ENCODE peak calls at places on chromosome 12, in five cellular contexts. One of them, this sample, is unnamed.

GRCh38 chr12:32149489-32149888 is 42.8 kb downstream of the BICD1 start:
- DNase-seq in ovary: no peak
- DNase-seq in suprapubic skin: no peak
- DNase-seq in A549: no peak
- DNase-seq in neural progenitor cell: no peak
- DNase-seq in this sample: no peak

GRCh38 chr12:108333898-108334699 is 5.0 kb downstream of the CMKLR1 start:
- DNase-seq in ovary: no peak
- DNase-seq in suprapubic skin: no peak
- DNase-seq in A549: no peak
- DNase-seq in neural progenitor cell: no peak
- DNase-seq in this sample: no peak

GRCh38 chr12:24143928-24144327 is 194.5 kb upstream of the SOX5 start:
- DNase-seq in ovary: no peak
- DNase-seq in suprapubic skin: no peak
- DNase-seq in A549: no peak
- DNase-seq in neural progenitor cell: no peak
- DNase-seq in this sample: no peak

GRCh38 chr12:76646366-76646765 is 86.8 kb upstream of the OSBPL8 start:
- DNase-seq in ovary: no peak
- DNase-seq in suprapubic skin: no peak
- DNase-seq in A549: no peak
- DNase-seq in neural progenitor cell: no peak
- DNase-seq in this sample: no peak

GRCh38 chr12:16385779-16386646 is 38.6 kb downstream of the MGST1 start:
- DNase-seq in ovary: no peak
- DNase-seq in suprapubic skin: no peak
- DNase-seq in A549: peak; percentile 21
- DNase-seq in neural progenitor cell: peak; percentile 71
- DNase-seq in this sample: peak; percentile 65

GRCh38 chr12:48818831-48819590 is 715 bp downstream of the CACNB3 start:
- DNase-seq in ovary: no peak
- DNase-seq in suprapubic skin: no peak
- DNase-seq in A549: no peak
- DNase-seq in neural progenitor cell: peak; percentile 63
- DNase-seq in this sample: peak; percentile 89

GRCh38 chr12:109097140-109097434 is 310 bp upstream of the UNG start:
- DNase-seq in ovary: no peak
- DNase-seq in suprapubic skin: no peak
- DNase-seq in A549: no peak
- DNase-seq in neural progenitor cell: no peak
- DNase-seq in this sample: no peak

GRCh38 chr12:82688619-82689018 is 1.9 kb downstream of the TMTC2 start:
- DNase-seq in ovary: no peak
- DNase-seq in suprapubic skin: no peak
- DNase-seq in A549: no peak
- DNase-seq in neural progenitor cell: peak; percentile 15
- DNase-seq in this sample: no peak

GRCh38 chr12:2764398-2764797 is 30.4 kb upstream of the FKBP4 start:
- DNase-seq in ovary: no peak
- DNase-seq in suprapubic skin: no peak
- DNase-seq in A549: no peak
- DNase-seq in neural progenitor cell: no peak
- DNase-seq in this sample: no peak

GRCh38 chr12:47604474-47604873 is 101.4 kb downstream of the RPAP3 start:
- DNase-seq in ovary: no peak
- DNase-seq in suprapubic skin: no peak
- DNase-seq in A549: no peak
- DNase-seq in neural progenitor cell: no peak
- DNase-seq in this sample: no peak

GRCh38 chr12:56785141-56785865 is 22.2 kb downstream of the HSD17B6 start:
- DNase-seq in ovary: no peak
- DNase-seq in suprapubic skin: no peak
- DNase-seq in A549: no peak
- DNase-seq in neural progenitor cell: no peak
- DNase-seq in this sample: no peak

GRCh38 chr12:107317751-107318553 is 224.6 kb upstream of the CRY1 start:
- DNase-seq in ovary: no peak
- DNase-seq in suprapubic skin: peak; percentile 88
- DNase-seq in A549: peak; percentile 95
- DNase-seq in neural progenitor cell: peak; percentile 98
- DNase-seq in this sample: peak; percentile 97

GRCh38 chr12:118190266-118190665 is 54.3 kb downstream of the PEBP1 start:
- DNase-seq in ovary: no peak
- DNase-seq in suprapubic skin: no peak
- DNase-seq in A549: no peak
- DNase-seq in neural progenitor cell: peak; percentile 7
- DNase-seq in this sample: peak; percentile 10

GRCh38 chr12:7354521-7354920 is 50.6 kb downstream of the ACSM4 start:
- DNase-seq in ovary: no peak
- DNase-seq in suprapubic skin: no peak
- DNase-seq in A549: no peak
- DNase-seq in neural progenitor cell: no peak
- DNase-seq in this sample: no peak

GRCh38 chr12:90958995-90959394 is 4.0 kb upstream of the CCER1 start:
- DNase-seq in ovary: no peak
- DNase-seq in suprapubic skin: no peak
- DNase-seq in A549: no peak
- DNase-seq in neural progenitor cell: no peak
- DNase-seq in this sample: no peak

GRCh38 chr12:127230843-127231260 is 1036.1 kb upstream of the TMEM132C start:
- DNase-seq in ovary: no peak
- DNase-seq in suprapubic skin: no peak
- DNase-seq in A549: no peak
- DNase-seq in neural progenitor cell: no peak
- DNase-seq in this sample: no peak

GRCh38 chr12:105921872-105922669 is 216.7 kb downstream of the NUAK1 start:
- DNase-seq in ovary: no peak
- DNase-seq in suprapubic skin: no peak
- DNase-seq in A549: no peak
- DNase-seq in neural progenitor cell: no peak
- DNase-seq in this sample: no peak

GRCh38 chr12:57737467-57738141 is 938 bp downstream of the AGAP2 start:
- DNase-seq in ovary: peak; percentile 54
- DNase-seq in suprapubic skin: no peak
- DNase-seq in A549: no peak
- DNase-seq in neural progenitor cell: peak; percentile 80
- DNase-seq in this sample: peak; percentile 58

GRCh38 chr12:82479511-82479910 is 121.2 kb downstream of the METTL25 start:
- DNase-seq in ovary: no peak
- DNase-seq in suprapubic skin: no peak
- DNase-seq in A549: no peak
- DNase-seq in neural progenitor cell: peak; percentile 20
- DNase-seq in this sample: peak; percentile 41

GRCh38 chr12:121792607-121793500 is 634 bp downstream of the RHOF start:
- DNase-seq in ovary: peak; percentile 81
- DNase-seq in suprapubic skin: no peak
- DNase-seq in A549: no peak
- DNase-seq in neural progenitor cell: no peak
- DNase-seq in this sample: peak; percentile 67
- H3K4me1 ChIP-seq in ovary: peaks cover 13% of the 10 kb centered on the region
- H3K4me1 ChIP-seq in suprapubic skin: peaks cover 52% of the 10 kb centered on the region
- H3K4me1 ChIP-seq in A549: peaks cover 75% of the 10 kb centered on the region
- H3K4me1 ChIP-seq in neural progenitor cell: peaks cover 9% of the 10 kb centered on the region
- H3K4me1 ChIP-seq in this sample: peaks cover 27% of the 10 kb centered on the region

DNA sequence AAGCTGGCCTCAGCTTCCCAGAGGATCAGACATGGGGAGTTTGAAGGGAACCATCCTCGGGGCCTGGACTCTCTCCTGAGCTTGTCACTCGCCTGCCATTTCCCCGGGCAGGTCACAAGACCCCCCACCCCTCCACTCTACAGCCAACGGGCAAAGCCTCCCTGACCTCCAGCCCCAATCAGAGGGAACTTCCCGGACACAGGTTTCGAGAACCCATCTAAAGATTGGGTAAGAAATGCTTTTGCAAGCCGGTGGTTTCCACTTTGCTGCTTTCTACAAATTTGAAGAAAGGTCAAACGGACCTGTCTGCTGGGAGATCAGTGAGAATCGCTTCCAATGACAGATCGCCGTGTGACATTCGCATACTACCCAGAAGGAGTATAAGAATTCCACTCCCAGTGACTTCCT is 89.6 kb downstream of the SCARB1 start:
- DNase-seq in ovary: peak; percentile 29
- DNase-seq in suprapubic skin: no peak
- DNase-seq in A549: no peak
- DNase-seq in neural progenitor cell: no peak
- DNase-seq in this sample: no peak
- H3K4me1 ChIP-seq in ovary: peaks cover 7% of the 10 kb centered on the region
- H3K4me1 ChIP-seq in suprapubic skin: peaks cover 25% of the 10 kb centered on the region
- H3K4me1 ChIP-seq in A549: peaks cover 56% of the 10 kb centered on the region
- H3K4me1 ChIP-seq in neural progenitor cell: no peaks in the 10 kb centered on the region
- H3K4me1 ChIP-seq in this sample: no peaks in the 10 kb centered on the region

GRCh38 chr12:131008461-131009270 is 55.0 kb downstream of the ADGRD1 start:
- DNase-seq in ovary: no peak
- DNase-seq in suprapubic skin: no peak
- DNase-seq in A549: no peak
- DNase-seq in neural progenitor cell: no peak
- DNase-seq in this sample: no peak

GRCh38 chr12:131007794-131008460 is 54.2 kb downstream of the ADGRD1 start:
- DNase-seq in ovary: no peak
- DNase-seq in suprapubic skin: no peak
- DNase-seq in A549: no peak
- DNase-seq in neural progenitor cell: no peak
- DNase-seq in this sample: no peak

GRCh38 chr12:131010376-131011131 is 56.8 kb downstream of the ADGRD1 start:
- DNase-seq in ovary: no peak
- DNase-seq in suprapubic skin: no peak
- DNase-seq in A549: no peak
- DNase-seq in neural progenitor cell: no peak
- DNase-seq in this sample: no peak

GRCh38 chr12:131011165-131012079 is 57.7 kb downstream of the ADGRD1 start:
- DNase-seq in ovary: no peak
- DNase-seq in suprapubic skin: peak; percentile 90
- DNase-seq in A549: no peak
- DNase-seq in neural progenitor cell: no peak
- DNase-seq in this sample: no peak

GRCh38 chr12:131009595-131010270 is 56.0 kb downstream of the ADGRD1 start:
- DNase-seq in ovary: no peak
- DNase-seq in suprapubic skin: no peak
- DNase-seq in A549: no peak
- DNase-seq in neural progenitor cell: no peak
- DNase-seq in this sample: no peak
- H3K4me1 ChIP-seq in ovary: no peaks in the 10 kb centered on the region
- H3K4me1 ChIP-seq in suprapubic skin: peaks cover 15% of the 10 kb centered on the region
- H3K4me1 ChIP-seq in A549: no peaks in the 10 kb centered on the region
- H3K4me1 ChIP-seq in neural progenitor cell: peaks cover 8% of the 10 kb centered on the region
- H3K4me1 ChIP-seq in this sample: no peaks in the 10 kb centered on the region

GRCh38 chr12:46209165-46209564 is 59.7 kb downstream of the SLC38A1 start:
- DNase-seq in ovary: no peak
- DNase-seq in suprapubic skin: no peak
- DNase-seq in A549: no peak
- DNase-seq in neural progenitor cell: no peak
- DNase-seq in this sample: no peak

GRCh38 chr12:46205293-46205692 is 63.5 kb downstream of the SLC38A1 start:
- DNase-seq in ovary: no peak
- DNase-seq in suprapubic skin: no peak
- DNase-seq in A549: no peak
- DNase-seq in neural progenitor cell: no peak
- DNase-seq in this sample: no peak

GRCh38 chr12:46208370-46208769 is 60.5 kb downstream of the SLC38A1 start:
- DNase-seq in ovary: no peak
- DNase-seq in suprapubic skin: no peak
- DNase-seq in A549: no peak
- DNase-seq in neural progenitor cell: no peak
- DNase-seq in this sample: no peak

GRCh38 chr12:46206471-46206870 is 62.4 kb downstream of the SLC38A1 start:
- DNase-seq in ovary: no peak
- DNase-seq in suprapubic skin: no peak
- DNase-seq in A549: no peak
- DNase-seq in neural progenitor cell: no peak
- DNase-seq in this sample: no peak

GRCh38 chr12:46207644-46208043 is 61.2 kb downstream of the SLC38A1 start:
- DNase-seq in ovary: no peak
- DNase-seq in suprapubic skin: no peak
- DNase-seq in A549: no peak
- DNase-seq in neural progenitor cell: no peak
- DNase-seq in this sample: no peak
- H3K4me1 ChIP-seq in ovary: no peaks in the 10 kb centered on the region
- H3K4me1 ChIP-seq in suprapubic skin: peaks cover 25% of the 10 kb centered on the region
- H3K4me1 ChIP-seq in A549: peaks cover 14% of the 10 kb centered on the region
- H3K4me1 ChIP-seq in neural progenitor cell: no peaks in the 10 kb centered on the region
- H3K4me1 ChIP-seq in this sample: peaks cover 15% of the 10 kb centered on the region

GRCh38 chr12:42162940-42163339 is 18.3 kb upstream of the GXYLT1 start:
- DNase-seq in ovary: no peak
- DNase-seq in suprapubic skin: no peak
- DNase-seq in A549: no peak
- DNase-seq in neural progenitor cell: no peak
- DNase-seq in this sample: no peak
- H3K4me1 ChIP-seq in ovary: no peaks in the 10 kb centered on the region
- H3K4me1 ChIP-seq in suprapubic skin: no peaks in the 10 kb centered on the region
- H3K4me1 ChIP-seq in A549: peaks cover 68% of the 10 kb centered on the region
- H3K4me1 ChIP-seq in neural progenitor cell: peaks cover 11% of the 10 kb centered on the region
- H3K4me1 ChIP-seq in this sample: no peaks in the 10 kb centered on the region

GRCh38 chr12:124395986-124396385 is 101.1 kb downstream of the RFLNA start:
- DNase-seq in ovary: no peak
- DNase-seq in suprapubic skin: no peak
- DNase-seq in A549: no peak
- DNase-seq in neural progenitor cell: no peak
- DNase-seq in this sample: no peak
- H3K4me1 ChIP-seq in ovary: peaks cover 22% of the 10 kb centered on the region
- H3K4me1 ChIP-seq in suprapubic skin: peaks cover 83% of the 10 kb centered on the region
- H3K4me1 ChIP-seq in A549: peaks cover 87% of the 10 kb centered on the region
- H3K4me1 ChIP-seq in neural progenitor cell: peaks cover 14% of the 10 kb centered on the region
- H3K4me1 ChIP-seq in this sample: no peaks in the 10 kb centered on the region

DNA sequence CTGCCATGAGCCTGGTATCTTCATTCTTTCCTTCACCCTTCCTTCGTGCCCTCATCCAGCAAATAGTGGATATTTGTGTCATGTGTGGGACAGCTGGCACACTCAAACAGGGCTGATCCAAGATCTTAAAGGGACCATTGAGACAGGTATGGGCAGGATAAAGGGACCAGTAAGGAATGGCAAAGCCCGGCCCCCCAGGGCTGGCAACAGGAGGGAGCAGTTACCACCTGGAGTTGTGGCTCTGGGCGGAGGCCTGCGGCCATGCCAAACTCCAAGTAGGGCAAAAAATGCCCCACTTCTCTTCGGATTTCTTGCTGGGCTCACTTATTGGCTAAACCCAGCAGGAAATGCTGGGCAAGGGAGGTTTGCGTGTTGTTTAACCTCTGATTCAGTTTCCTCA is 2.1 kb downstream of the OGFOD2 start:
- DNase-seq in ovary: peak; percentile 19
- DNase-seq in suprapubic skin: no peak
- DNase-seq in A549: no peak
- DNase-seq in neural progenitor cell: no peak
- DNase-seq in this sample: no peak
- H3K4me1 ChIP-seq in ovary: peaks cover 17% of the 10 kb centered on the region
- H3K4me1 ChIP-seq in suprapubic skin: peaks cover 66% of the 10 kb centered on the region
- H3K4me1 ChIP-seq in A549: peaks cover 21% of the 10 kb centered on the region
- H3K4me1 ChIP-seq in neural progenitor cell: peaks cover 18% of the 10 kb centered on the region
- H3K4me1 ChIP-seq in this sample: peaks cover 18% of the 10 kb centered on the region

DNA sequence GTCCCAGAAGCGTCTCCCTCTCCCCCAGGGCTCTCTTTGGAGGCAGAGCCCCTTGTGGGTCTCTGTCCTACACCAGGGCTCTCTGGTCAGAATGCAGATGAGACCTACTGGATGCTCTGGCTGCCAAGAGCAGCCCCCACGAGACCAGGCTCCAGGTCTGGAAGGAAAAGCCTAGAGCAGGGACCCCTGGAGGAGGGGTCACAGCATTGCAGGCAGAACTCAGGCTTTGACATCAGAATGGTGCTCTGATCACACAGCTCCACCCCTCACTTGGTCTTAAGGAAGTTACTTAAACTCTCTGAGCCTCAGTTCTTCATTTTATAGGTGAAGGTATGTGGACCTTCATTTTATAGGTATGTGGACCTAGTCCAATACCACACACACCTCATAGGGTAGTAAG is 83.1 kb downstream of the ARL6IP4 start:
- DNase-seq in ovary: no peak
- DNase-seq in suprapubic skin: no peak
- DNase-seq in A549: peak; percentile 38
- DNase-seq in neural progenitor cell: peak; percentile 77
- DNase-seq in this sample: peak; percentile 89
- H3K4me1 ChIP-seq in ovary: peaks cover 65% of the 10 kb centered on the region
- H3K4me1 ChIP-seq in suprapubic skin: peaks cover 56% of the 10 kb centered on the region
- H3K4me1 ChIP-seq in A549: peaks cover 22% of the 10 kb centered on the region
- H3K4me1 ChIP-seq in neural progenitor cell: no peaks in the 10 kb centered on the region
- H3K4me1 ChIP-seq in this sample: no peaks in the 10 kb centered on the region